ENCODE peak calls at places on chromosomes 1 and 21, in ten cellular contexts. One of them, this sample, is unnamed.

GRCh38 chr1:66446261-66447001 is 87.5 kb upstream of the SGIP1 start:
- DNase-seq in AG08396: peak
- DNase-seq in activated effector memory CD4-positive, alpha-beta T cell treated with anti-CD3 and anti-CD28 coated beads, Interleukin-2, amount 50 U/mL, for 16 hours: no peak
- DNase-seq in NCI-H1105: peak
- DNase-seq in GM04503: no peak
- DNase-seq in stimulated activated effector memory CD8-positive, alpha-beta T cell treated with anti-CD3 and anti-CD28 coated beads, Interleukin-12 subunit alpha, Interleukin-12 subunit beta, amount 100 ng/mL, for 72 hours: peak
- DNase-seq in Daoy: peak
- DNase-seq in glomerular endothelial cell: peak
- DNase-seq in SW480: peak
- DNase-seq in CD8-positive, alpha-beta T cell: no peak
- DNase-seq in this sample: peak

GRCh38 chr1:113681596-113682337 is 77.5 kb downstream of the PHTF1 start:
- DNase-seq in activated effector memory CD4-positive, alpha-beta T cell treated with anti-CD3 and anti-CD28 coated beads, Interleukin-2, amount 50 U/mL, for 16 hours: no peak
- DNase-seq in Daoy: no peak
- DNase-seq in AG08396: no peak
- DNase-seq in glomerular endothelial cell: no peak
- DNase-seq in stimulated activated effector memory CD8-positive, alpha-beta T cell treated with anti-CD3 and anti-CD28 coated beads, Interleukin-12 subunit alpha, Interleukin-12 subunit beta, amount 100 ng/mL, for 72 hours: no peak
- DNase-seq in SW480: no peak
- DNase-seq in GM04503: no peak
- DNase-seq in NCI-H1105: no peak
- DNase-seq in CD8-positive, alpha-beta T cell: no peak
- DNase-seq in this sample: no peak

GRCh38 chr21:15219866-15220265 is 155.1 kb upstream of the NRIP1 start:
- DNase-seq in SW480: no peak
- DNase-seq in GM04503: no peak
- DNase-seq in activated effector memory CD4-positive, alpha-beta T cell treated with anti-CD3 and anti-CD28 coated beads, Interleukin-2, amount 50 U/mL, for 16 hours: no peak
- DNase-seq in glomerular endothelial cell: no peak
- DNase-seq in NCI-H1105: no peak
- DNase-seq in CD8-positive, alpha-beta T cell: no peak
- DNase-seq in Daoy: no peak
- DNase-seq in AG08396: no peak
- DNase-seq in stimulated activated effector memory CD8-positive, alpha-beta T cell treated with anti-CD3 and anti-CD28 coated beads, Interleukin-12 subunit alpha, Interleukin-12 subunit beta, amount 100 ng/mL, for 72 hours: no peak
- DNase-seq in this sample: no peak

GRCh38 chr1:61313906-61314422 is 231.6 kb downstream of the NFIA start:
- DNase-seq in CD8-positive, alpha-beta T cell: no peak
- DNase-seq in stimulated activated effector memory CD8-positive, alpha-beta T cell treated with anti-CD3 and anti-CD28 coated beads, Interleukin-12 subunit alpha, Interleukin-12 subunit beta, amount 100 ng/mL, for 72 hours: no peak
- DNase-seq in GM04503: no peak
- DNase-seq in AG08396: no peak
- DNase-seq in activated effector memory CD4-positive, alpha-beta T cell treated with anti-CD3 and anti-CD28 coated beads, Interleukin-2, amount 50 U/mL, for 16 hours: no peak
- DNase-seq in SW480: no peak
- DNase-seq in NCI-H1105: no peak
- DNase-seq in Daoy: no peak
- DNase-seq in glomerular endothelial cell: no peak
- DNase-seq in this sample: no peak

GRCh38 chr1:40004857-40005256 is 35.7 kb upstream of the CAP1 start:
- DNase-seq in stimulated activated effector memory CD8-positive, alpha-beta T cell treated with anti-CD3 and anti-CD28 coated beads, Interleukin-12 subunit alpha, Interleukin-12 subunit beta, amount 100 ng/mL, for 72 hours: no peak
- DNase-seq in AG08396: no peak
- DNase-seq in NCI-H1105: no peak
- DNase-seq in Daoy: no peak
- DNase-seq in glomerular endothelial cell: no peak
- DNase-seq in CD8-positive, alpha-beta T cell: no peak
- DNase-seq in SW480: no peak
- DNase-seq in GM04503: no peak
- DNase-seq in activated effector memory CD4-positive, alpha-beta T cell treated with anti-CD3 and anti-CD28 coated beads, Interleukin-2, amount 50 U/mL, for 16 hours: no peak
- DNase-seq in this sample: no peak

GRCh38 chr21:27365394-27365793 is 398.5 kb upstream of the ADAMTS5 start:
- DNase-seq in SW480: no peak
- DNase-seq in AG08396: peak
- DNase-seq in Daoy: peak
- DNase-seq in stimulated activated effector memory CD8-positive, alpha-beta T cell treated with anti-CD3 and anti-CD28 coated beads, Interleukin-12 subunit alpha, Interleukin-12 subunit beta, amount 100 ng/mL, for 72 hours: no peak
- DNase-seq in CD8-positive, alpha-beta T cell: no peak
- DNase-seq in glomerular endothelial cell: no peak
- DNase-seq in activated effector memory CD4-positive, alpha-beta T cell treated with anti-CD3 and anti-CD28 coated beads, Interleukin-2, amount 50 U/mL, for 16 hours: no peak
- DNase-seq in NCI-H1105: no peak
- DNase-seq in GM04503: no peak
- DNase-seq in this sample: no peak

GRCh38 chr1:183685112-183685713 is 32.1 kb upstream of the APOBEC4 start:
- DNase-seq in GM04503: no peak
- DNase-seq in activated effector memory CD4-positive, alpha-beta T cell treated with anti-CD3 and anti-CD28 coated beads, Interleukin-2, amount 50 U/mL, for 16 hours: no peak
- DNase-seq in NCI-H1105: no peak
- DNase-seq in glomerular endothelial cell: peak
- DNase-seq in AG08396: peak
- DNase-seq in stimulated activated effector memory CD8-positive, alpha-beta T cell treated with anti-CD3 and anti-CD28 coated beads, Interleukin-12 subunit alpha, Interleukin-12 subunit beta, amount 100 ng/mL, for 72 hours: no peak
- DNase-seq in SW480: peak
- DNase-seq in Daoy: peak
- DNase-seq in CD8-positive, alpha-beta T cell: no peak
- DNase-seq in this sample: peak

GRCh38 chr1:6285356-6285755 is 24.5 kb upstream of the GPR153 start:
- DNase-seq in activated effector memory CD4-positive, alpha-beta T cell treated with anti-CD3 and anti-CD28 coated beads, Interleukin-2, amount 50 U/mL, for 16 hours: no peak
- DNase-seq in GM04503: no peak
- DNase-seq in stimulated activated effector memory CD8-positive, alpha-beta T cell treated with anti-CD3 and anti-CD28 coated beads, Interleukin-12 subunit alpha, Interleukin-12 subunit beta, amount 100 ng/mL, for 72 hours: no peak
- DNase-seq in Daoy: no peak
- DNase-seq in SW480: no peak
- DNase-seq in CD8-positive, alpha-beta T cell: no peak
- DNase-seq in AG08396: no peak
- DNase-seq in NCI-H1105: no peak
- DNase-seq in glomerular endothelial cell: no peak
- DNase-seq in this sample: no peak

GRCh38 chr1:170498896-170499295 is 33.1 kb upstream of the GORAB start:
- DNase-seq in stimulated activated effector memory CD8-positive, alpha-beta T cell treated with anti-CD3 and anti-CD28 coated beads, Interleukin-12 subunit alpha, Interleukin-12 subunit beta, amount 100 ng/mL, for 72 hours: no peak
- DNase-seq in CD8-positive, alpha-beta T cell: no peak
- DNase-seq in AG08396: no peak
- DNase-seq in Daoy: no peak
- DNase-seq in glomerular endothelial cell: no peak
- DNase-seq in GM04503: no peak
- DNase-seq in NCI-H1105: no peak
- DNase-seq in activated effector memory CD4-positive, alpha-beta T cell treated with anti-CD3 and anti-CD28 coated beads, Interleukin-2, amount 50 U/mL, for 16 hours: no peak
- DNase-seq in SW480: no peak
- DNase-seq in this sample: no peak

GRCh38 chr1:119475866-119476439 is 31.1 kb upstream of the HSD3B1 start:
- DNase-seq in stimulated activated effector memory CD8-positive, alpha-beta T cell treated with anti-CD3 and anti-CD28 coated beads, Interleukin-12 subunit alpha, Interleukin-12 subunit beta, amount 100 ng/mL, for 72 hours: no peak
- DNase-seq in glomerular endothelial cell: no peak
- DNase-seq in Daoy: peak
- DNase-seq in NCI-H1105: no peak
- DNase-seq in activated effector memory CD4-positive, alpha-beta T cell treated with anti-CD3 and anti-CD28 coated beads, Interleukin-2, amount 50 U/mL, for 16 hours: no peak
- DNase-seq in CD8-positive, alpha-beta T cell: no peak
- DNase-seq in AG08396: peak
- DNase-seq in GM04503: no peak
- DNase-seq in SW480: peak
- DNase-seq in this sample: peak

GRCh38 chr1:208724079-208724478 is 479.9 kb upstream of the PLXNA2 start:
- DNase-seq in Daoy: no peak
- DNase-seq in AG08396: no peak
- DNase-seq in GM04503: no peak
- DNase-seq in stimulated activated effector memory CD8-positive, alpha-beta T cell treated with anti-CD3 and anti-CD28 coated beads, Interleukin-12 subunit alpha, Interleukin-12 subunit beta, amount 100 ng/mL, for 72 hours: no peak
- DNase-seq in CD8-positive, alpha-beta T cell: no peak
- DNase-seq in activated effector memory CD4-positive, alpha-beta T cell treated with anti-CD3 and anti-CD28 coated beads, Interleukin-2, amount 50 U/mL, for 16 hours: no peak
- DNase-seq in SW480: no peak
- DNase-seq in glomerular endothelial cell: no peak
- DNase-seq in NCI-H1105: no peak
- DNase-seq in this sample: no peak

GRCh38 chr1:27157194-27157593 is 2.3 kb upstream of the SLC9A1 start:
- DNase-seq in GM04503: no peak
- DNase-seq in AG08396: no peak
- DNase-seq in CD8-positive, alpha-beta T cell: no peak
- DNase-seq in NCI-H1105: no peak
- DNase-seq in Daoy: no peak
- DNase-seq in stimulated activated effector memory CD8-positive, alpha-beta T cell treated with anti-CD3 and anti-CD28 coated beads, Interleukin-12 subunit alpha, Interleukin-12 subunit beta, amount 100 ng/mL, for 72 hours: no peak
- DNase-seq in glomerular endothelial cell: no peak
- DNase-seq in SW480: no peak
- DNase-seq in activated effector memory CD4-positive, alpha-beta T cell treated with anti-CD3 and anti-CD28 coated beads, Interleukin-2, amount 50 U/mL, for 16 hours: no peak
- DNase-seq in this sample: no peak

GRCh38 chr1:38418195-38419030 is 371.8 kb upstream of the POU3F1 start:
- DNase-seq in NCI-H1105: peak
- DNase-seq in CD8-positive, alpha-beta T cell: no peak
- DNase-seq in activated effector memory CD4-positive, alpha-beta T cell treated with anti-CD3 and anti-CD28 coated beads, Interleukin-2, amount 50 U/mL, for 16 hours: no peak
- DNase-seq in Daoy: peak
- DNase-seq in glomerular endothelial cell: no peak
- DNase-seq in GM04503: no peak
- DNase-seq in AG08396: no peak
- DNase-seq in SW480: no peak
- DNase-seq in stimulated activated effector memory CD8-positive, alpha-beta T cell treated with anti-CD3 and anti-CD28 coated beads, Interleukin-12 subunit alpha, Interleukin-12 subunit beta, amount 100 ng/mL, for 72 hours: no peak
- DNase-seq in this sample: no peak

GRCh38 chr1:195763146-195763906 is 844.9 kb downstream of the KCNT2 start:
- DNase-seq in glomerular endothelial cell: no peak
- DNase-seq in Daoy: peak
- DNase-seq in GM04503: no peak
- DNase-seq in stimulated activated effector memory CD8-positive, alpha-beta T cell treated with anti-CD3 and anti-CD28 coated beads, Interleukin-12 subunit alpha, Interleukin-12 subunit beta, amount 100 ng/mL, for 72 hours: no peak
- DNase-seq in activated effector memory CD4-positive, alpha-beta T cell treated with anti-CD3 and anti-CD28 coated beads, Interleukin-2, amount 50 U/mL, for 16 hours: no peak
- DNase-seq in AG08396: no peak
- DNase-seq in NCI-H1105: peak
- DNase-seq in SW480: no peak
- DNase-seq in CD8-positive, alpha-beta T cell: no peak
- DNase-seq in this sample: no peak

GRCh38 chr1:233033366-233033765 is 83.0 kb downstream of the NTPCR start:
- DNase-seq in NCI-H1105: no peak
- DNase-seq in AG08396: no peak
- DNase-seq in activated effector memory CD4-positive, alpha-beta T cell treated with anti-CD3 and anti-CD28 coated beads, Interleukin-2, amount 50 U/mL, for 16 hours: no peak
- DNase-seq in glomerular endothelial cell: no peak
- DNase-seq in stimulated activated effector memory CD8-positive, alpha-beta T cell treated with anti-CD3 and anti-CD28 coated beads, Interleukin-12 subunit alpha, Interleukin-12 subunit beta, amount 100 ng/mL, for 72 hours: no peak
- DNase-seq in SW480: no peak
- DNase-seq in CD8-positive, alpha-beta T cell: no peak
- DNase-seq in GM04503: peak
- DNase-seq in Daoy: no peak
- DNase-seq in this sample: no peak

GRCh38 chr21:43937051-43937832 is 72.2 kb downstream of the AGPAT3 start:
- DNase-seq in AG08396: no peak
- DNase-seq in stimulated activated effector memory CD8-positive, alpha-beta T cell treated with anti-CD3 and anti-CD28 coated beads, Interleukin-12 subunit alpha, Interleukin-12 subunit beta, amount 100 ng/mL, for 72 hours: no peak
- DNase-seq in Daoy: no peak
- DNase-seq in CD8-positive, alpha-beta T cell: no peak
- DNase-seq in glomerular endothelial cell: no peak
- DNase-seq in SW480: no peak
- DNase-seq in GM04503: no peak
- DNase-seq in NCI-H1105: no peak
- DNase-seq in activated effector memory CD4-positive, alpha-beta T cell treated with anti-CD3 and anti-CD28 coated beads, Interleukin-2, amount 50 U/mL, for 16 hours: no peak
- DNase-seq in this sample: no peak

GRCh38 chr1:36583080-36583479 is 100.4 kb upstream of the CSF3R start:
- DNase-seq in CD8-positive, alpha-beta T cell: no peak
- DNase-seq in SW480: no peak
- DNase-seq in AG08396: no peak
- DNase-seq in NCI-H1105: no peak
- DNase-seq in Daoy: no peak
- DNase-seq in stimulated activated effector memory CD8-positive, alpha-beta T cell treated with anti-CD3 and anti-CD28 coated beads, Interleukin-12 subunit alpha, Interleukin-12 subunit beta, amount 100 ng/mL, for 72 hours: no peak
- DNase-seq in glomerular endothelial cell: no peak
- DNase-seq in activated effector memory CD4-positive, alpha-beta T cell treated with anti-CD3 and anti-CD28 coated beads, Interleukin-2, amount 50 U/mL, for 16 hours: no peak
- DNase-seq in GM04503: no peak
- DNase-seq in this sample: no peak

GRCh38 chr21:42040411-42041180 is 30.4 kb upstream of the ZBTB21 start:
- DNase-seq in NCI-H1105: no peak
- DNase-seq in GM04503: peak
- DNase-seq in activated effector memory CD4-positive, alpha-beta T cell treated with anti-CD3 and anti-CD28 coated beads, Interleukin-2, amount 50 U/mL, for 16 hours: no peak
- DNase-seq in stimulated activated effector memory CD8-positive, alpha-beta T cell treated with anti-CD3 and anti-CD28 coated beads, Interleukin-12 subunit alpha, Interleukin-12 subunit beta, amount 100 ng/mL, for 72 hours: no peak
- DNase-seq in AG08396: peak
- DNase-seq in glomerular endothelial cell: peak
- DNase-seq in SW480: peak
- DNase-seq in Daoy: peak
- DNase-seq in CD8-positive, alpha-beta T cell: no peak
- DNase-seq in this sample: peak

GRCh38 chr1:184380468-184380867 is 6.4 kb upstream of the C1orf21 start:
- DNase-seq in CD8-positive, alpha-beta T cell: no peak
- DNase-seq in activated effector memory CD4-positive, alpha-beta T cell treated with anti-CD3 and anti-CD28 coated beads, Interleukin-2, amount 50 U/mL, for 16 hours: no peak
- DNase-seq in glomerular endothelial cell: no peak
- DNase-seq in SW480: no peak
- DNase-seq in stimulated activated effector memory CD8-positive, alpha-beta T cell treated with anti-CD3 and anti-CD28 coated beads, Interleukin-12 subunit alpha, Interleukin-12 subunit beta, amount 100 ng/mL, for 72 hours: no peak
- DNase-seq in NCI-H1105: no peak
- DNase-seq in Daoy: no peak
- DNase-seq in GM04503: no peak
- DNase-seq in AG08396: no peak
- DNase-seq in this sample: no peak

GRCh38 chr1:244700808-244701207 is 47.9 kb downstream of the DESI2 start:
- DNase-seq in NCI-H1105: no peak
- DNase-seq in glomerular endothelial cell: no peak
- DNase-seq in Daoy: no peak
- DNase-seq in CD8-positive, alpha-beta T cell: no peak
- DNase-seq in activated effector memory CD4-positive, alpha-beta T cell treated with anti-CD3 and anti-CD28 coated beads, Interleukin-2, amount 50 U/mL, for 16 hours: no peak
- DNase-seq in SW480: no peak
- DNase-seq in GM04503: no peak
- DNase-seq in AG08396: no peak
- DNase-seq in stimulated activated effector memory CD8-positive, alpha-beta T cell treated with anti-CD3 and anti-CD28 coated beads, Interleukin-12 subunit alpha, Interleukin-12 subunit beta, amount 100 ng/mL, for 72 hours: no peak
- DNase-seq in this sample: no peak

GRCh38 chr1:150619576-150620509 is 9.6 kb downstream of the ENSA start:
- DNase-seq in Daoy: peak
- DNase-seq in NCI-H1105: no peak
- DNase-seq in SW480: peak
- DNase-seq in CD8-positive, alpha-beta T cell: no peak
- DNase-seq in stimulated activated effector memory CD8-positive, alpha-beta T cell treated with anti-CD3 and anti-CD28 coated beads, Interleukin-12 subunit alpha, Interleukin-12 subunit beta, amount 100 ng/mL, for 72 hours: no peak
- DNase-seq in AG08396: peak
- DNase-seq in glomerular endothelial cell: no peak
- DNase-seq in GM04503: peak
- DNase-seq in activated effector memory CD4-positive, alpha-beta T cell treated with anti-CD3 and anti-CD28 coated beads, Interleukin-2, amount 50 U/mL, for 16 hours: no peak
- DNase-seq in this sample: peak

GRCh38 chr1:167864392-167864992 is 49.4 kb downstream of the ADCY10 start:
- DNase-seq in SW480: no peak
- DNase-seq in NCI-H1105: no peak
- DNase-seq in stimulated activated effector memory CD8-positive, alpha-beta T cell treated with anti-CD3 and anti-CD28 coated beads, Interleukin-12 subunit alpha, Interleukin-12 subunit beta, amount 100 ng/mL, for 72 hours: no peak
- DNase-seq in AG08396: no peak
- DNase-seq in activated effector memory CD4-positive, alpha-beta T cell treated with anti-CD3 and anti-CD28 coated beads, Interleukin-2, amount 50 U/mL, for 16 hours: no peak
- DNase-seq in GM04503: no peak
- DNase-seq in glomerular endothelial cell: no peak
- DNase-seq in CD8-positive, alpha-beta T cell: no peak
- DNase-seq in Daoy: no peak
- DNase-seq in this sample: no peak

GRCh38 chr1:8201331-8201861 is 116.5 kb upstream of the SLC45A1 start:
- DNase-seq in CD8-positive, alpha-beta T cell: no peak
- DNase-seq in NCI-H1105: no peak
- DNase-seq in SW480: peak
- DNase-seq in activated effector memory CD4-positive, alpha-beta T cell treated with anti-CD3 and anti-CD28 coated beads, Interleukin-2, amount 50 U/mL, for 16 hours: no peak
- DNase-seq in glomerular endothelial cell: no peak
- DNase-seq in stimulated activated effector memory CD8-positive, alpha-beta T cell treated with anti-CD3 and anti-CD28 coated beads, Interleukin-12 subunit alpha, Interleukin-12 subunit beta, amount 100 ng/mL, for 72 hours: no peak
- DNase-seq in Daoy: no peak
- DNase-seq in AG08396: no peak
- DNase-seq in GM04503: no peak
- DNase-seq in this sample: no peak

GRCh38 chr1:36703526-36704208 is 221.0 kb upstream of the CSF3R start:
- DNase-seq in stimulated activated effector memory CD8-positive, alpha-beta T cell treated with anti-CD3 and anti-CD28 coated beads, Interleukin-12 subunit alpha, Interleukin-12 subunit beta, amount 100 ng/mL, for 72 hours: peak
- DNase-seq in GM04503: no peak
- DNase-seq in glomerular endothelial cell: no peak
- DNase-seq in AG08396: peak
- DNase-seq in NCI-H1105: peak
- DNase-seq in SW480: peak
- DNase-seq in activated effector memory CD4-positive, alpha-beta T cell treated with anti-CD3 and anti-CD28 coated beads, Interleukin-2, amount 50 U/mL, for 16 hours: peak
- DNase-seq in CD8-positive, alpha-beta T cell: peak
- DNase-seq in Daoy: peak
- DNase-seq in this sample: peak

GRCh38 chr1:213060836-213061235 is 9.8 kb downstream of the RPS6KC1 start:
- DNase-seq in NCI-H1105: no peak
- DNase-seq in SW480: no peak
- DNase-seq in AG08396: no peak
- DNase-seq in Daoy: no peak
- DNase-seq in stimulated activated effector memory CD8-positive, alpha-beta T cell treated with anti-CD3 and anti-CD28 coated beads, Interleukin-12 subunit alpha, Interleukin-12 subunit beta, amount 100 ng/mL, for 72 hours: no peak
- DNase-seq in CD8-positive, alpha-beta T cell: no peak
- DNase-seq in glomerular endothelial cell: no peak
- DNase-seq in GM04503: no peak
- DNase-seq in activated effector memory CD4-positive, alpha-beta T cell treated with anti-CD3 and anti-CD28 coated beads, Interleukin-2, amount 50 U/mL, for 16 hours: no peak
- DNase-seq in this sample: no peak